ENCODE peak calls at places on chromosomes 12 and 14, in nine cellular contexts. R, U, O, W, S, I, G, Y and D are unnamed samples.

GRCh38 chr14:70086685-70087379 is 101.9 kb downstream of the SLC8A3 start:
- DNase-seq in U (no peak), R (peak), I (no peak), S (peak), Y (peak), O (no peak), W (no peak), G (peak), D (peak)

GRCh38 chr12:105485321-105485910 is 154.9 kb downstream of the C12orf75 start:
- DNase-seq in G (no peak), R (no peak), O (peak), Y (peak), I (peak), U (no peak), S (peak), W (peak), D (peak)

GRCh38 chr14:93683241-93683640 is 105.0 kb downstream of the PRIMA1 start:
- DNase-seq in O (no peak), G (no peak), R (peak), W (no peak), S (no peak), Y (peak), U (no peak), I (no peak), D (no peak)

GRCh38 chr14:50773632-50774541 is 57.1 kb downstream of the NIN start:
- DNase-seq in Y (peak), U (no peak), G (peak), R (no peak), S (peak), W (no peak), I (no peak), O (peak), D (peak)

GRCh38 chr12:51351913-51352532 is 5.5 kb upstream of the CELA1 start:
- DNase-seq in O (no peak), Y (peak), R (peak), S (peak), W (peak), G (peak), U (peak), I (no peak), D (no peak)

GRCh38 chr12:127355061-127355820 is 911.7 kb upstream of the TMEM132C start:
- DNase-seq in S (no peak), I (no peak), W (no peak), U (no peak), R (no peak), O (no peak), Y (peak), G (no peak), D (no peak)

GRCh38 chr12:19744760-19745218 is 305.5 kb downstream of the AEBP2 start:
- DNase-seq in O (no peak), U (no peak), R (no peak), S (peak), Y (no peak), G (no peak), I (no peak), W (peak), D (no peak)

GRCh38 chr12:57046947-57047890 is 2.7 kb downstream of the MYO1A start:
- DNase-seq in S (no peak), I (no peak), O (no peak), W (no peak), Y (no peak), G (no peak), U (no peak), R (no peak), D (no peak)

GRCh38 chr14:46147486-46147885 is 504.1 kb downstream of the RPL10L start:
- DNase-seq in Y (no peak), U (no peak), I (no peak), S (no peak), G (no peak), W (no peak), O (no peak), R (no peak), D (no peak)

GRCh38 chr12:58414398-58414871 is 473.1 kb downstream of the ATP23 start:
- DNase-seq in R (no peak), U (no peak), I (no peak), S (peak), O (no peak), W (no peak), G (no peak), Y (peak), D (no peak)

GRCh38 chr14:58663494-58664111 is 25.8 kb downstream of the DACT1 start:
- DNase-seq in S (peak), O (no peak), G (peak), R (no peak), W (no peak), Y (peak), I (no peak), U (no peak), D (no peak)

GRCh38 chr12:132423251-132424117 is 66.5 kb upstream of the FBRSL1 start:
- DNase-seq in O (no peak), W (no peak), I (no peak), R (no peak), G (no peak), U (no peak), Y (peak), S (no peak), D (no peak)

GRCh38 chr14:53365516-53366130 is 212.5 kb upstream of the DDHD1 start:
- DNase-seq in W (no peak), S (peak), G (no peak), R (no peak), Y (no peak), O (no peak), U (no peak), I (no peak), D (no peak)

GRCh38 chr12:91215940-91216454 is 33.4 kb upstream of the DCN start:
- DNase-seq in G (no peak), S (no peak), U (no peak), W (no peak), Y (peak), R (no peak), I (no peak), O (no peak), D (no peak)

GRCh38 chr14:92105073-92105844 is 1.1 kb downstream of the ATXN3 start:
- DNase-seq in Y (no peak), S (peak), R (no peak), G (no peak), I (no peak), O (no peak), U (no peak), W (no peak), D (no peak)

GRCh38 chr14:88613552-88614010 is 50.7 kb downstream of the ZC3H14 start:
- DNase-seq in W (no peak), I (no peak), R (no peak), O (no peak), G (no peak), Y (peak), U (no peak), S (peak), D (no peak)

GRCh38 chr14:37093364-37093763 is 79.0 kb downstream of the SLC25A21 start:
- DNase-seq in Y (no peak), S (no peak), W (no peak), O (no peak), I (no peak), U (no peak), G (no peak), R (no peak), D (no peak)

GRCh38 chr14:102517412-102518062 is 8.0 kb upstream of the ANKRD9 start:
- DNase-seq in R (no peak), G (peak), U (no peak), W (no peak), S (no peak), O (no peak), Y (peak), I (no peak), D (no peak)

GRCh38 chr12:56900583-56900982 is 33.6 kb downstream of the SDR9C7 start:
- DNase-seq in W (no peak), G (no peak), U (no peak), O (no peak), S (peak), R (peak), I (no peak), Y (peak), D (no peak)

GRCh38 chr12:51888316-51889215 is 663 bp downstream of the ANKRD33 start:
- DNase-seq in O (peak), W (no peak), I (no peak), G (no peak), Y (no peak), U (no peak), S (no peak), R (no peak), D (no peak)

GRCh38 chr12:56724660-56724988 is 475 bp downstream of the NACA start:
- DNase-seq in S (no peak), G (no peak), R (no peak), W (peak), I (no peak), U (no peak), O (no peak), Y (peak), D (no peak)

GRCh38 chr12:56206373-56207166 is 15.2 kb downstream of the RNF41 start:
- DNase-seq in Y (peak), S (peak), W (peak), G (peak), O (no peak), U (no peak), I (peak), R (no peak), D (peak)

GRCh38 chr14:92475451-92476187 is 38.0 kb upstream of the RIN3 start:
- DNase-seq in W (peak), O (peak), U (no peak), R (no peak), G (peak), I (no peak), S (peak), Y (peak), D (peak)

GRCh38 chr14:47993883-47994282 is 318.5 kb upstream of the MDGA2 start:
- DNase-seq in U (no peak), S (no peak), O (no peak), I (no peak), R (no peak), Y (no peak), G (no peak), W (no peak), D (no peak)

GRCh38 chr14:68020999-68021663 is 201.6 kb downstream of the RAD51B start:
- DNase-seq in G (no peak), U (no peak), S (no peak), W (no peak), R (no peak), I (no peak), Y (no peak), O (no peak), D (no peak)

GRCh38 chr12:96194901-96195844 is 998 bp downstream of the ELK3 start:
- DNase-seq in R (peak), O (no peak), S (peak), W (no peak), I (peak), G (peak), U (peak), Y (peak), D (peak)

GRCh38 chr12:57765003-57765697 is 1.7 kb downstream of the CYP27B1 start:
- DNase-seq in I (no peak), S (peak), U (no peak), O (peak), G (peak), R (no peak), W (no peak), Y (peak), D (peak)

GRCh38 chr12:69523433-69524330 is 53.5 kb downstream of the FRS2 start:
- DNase-seq in U (no peak), Y (no peak), O (no peak), I (no peak), R (no peak), S (no peak), W (no peak), G (no peak), D (peak)

GRCh38 chr14:99755629-99756603 is 37.3 kb upstream of the EML1 start:
- DNase-seq in U (no peak), G (peak), Y (peak), I (peak), S (peak), O (no peak), R (no peak), W (peak), D (peak)

GRCh38 chr12:12979731-12980259 is 20.3 kb downstream of the HEBP1 start:
- DNase-seq in S (peak), R (no peak), W (peak), G (no peak), I (peak), O (no peak), U (no peak), Y (peak), D (no peak)

GRCh38 chr14:69768873-69769272 is 1.9 kb downstream of the SRSF5 start:
- DNase-seq in W (no peak), R (no peak), I (no peak), U (no peak), O (no peak), G (no peak), S (no peak), Y (no peak), D (no peak)

GRCh38 chr12:28267920-28268680 is 77.8 kb downstream of the CCDC91 start:
- DNase-seq in U (no peak), I (no peak), G (no peak), R (no peak), Y (no peak), W (no peak), O (no peak), S (no peak), D (no peak)

GRCh38 chr12:53972152-53972702 is 699 bp upstream of the HOXC11 start:
- DNase-seq in I (no peak), W (no peak), U (no peak), G (no peak), R (no peak), S (no peak), O (peak), Y (peak), D (peak)

DNA sequence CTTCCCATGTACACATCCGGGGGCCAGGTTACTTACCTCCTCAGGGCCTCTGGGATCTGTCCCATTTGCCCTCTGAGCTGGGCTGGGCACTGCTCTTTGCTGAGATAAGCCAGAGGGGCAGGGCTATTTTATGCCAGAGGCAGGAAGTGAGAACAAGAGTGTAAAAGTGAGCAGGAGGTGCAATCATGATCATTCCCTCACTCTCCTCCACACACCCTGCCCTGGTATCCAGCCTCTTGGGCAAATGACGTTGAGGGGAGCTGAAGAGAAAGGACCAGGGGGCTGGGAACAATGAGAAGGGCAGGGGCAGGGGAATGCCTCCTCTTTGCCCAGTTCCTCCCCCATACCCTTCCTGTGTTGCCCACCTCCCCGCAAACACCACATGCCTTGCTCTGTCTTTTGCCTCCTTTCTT is 4.2 kb downstream of the LPAR5 start:
- DNase-seq in Y (no peak), U (no peak), W (no peak), S (no peak), R (no peak), I (no peak), O (no peak), G (peak), D (no peak)
- H3K4me3 ChIP-seq in Y (no peak), U (peak), W (peak), S (no peak), R (no peak), I (no peak), O (no peak), G (peak), D (no peak)

DNA sequence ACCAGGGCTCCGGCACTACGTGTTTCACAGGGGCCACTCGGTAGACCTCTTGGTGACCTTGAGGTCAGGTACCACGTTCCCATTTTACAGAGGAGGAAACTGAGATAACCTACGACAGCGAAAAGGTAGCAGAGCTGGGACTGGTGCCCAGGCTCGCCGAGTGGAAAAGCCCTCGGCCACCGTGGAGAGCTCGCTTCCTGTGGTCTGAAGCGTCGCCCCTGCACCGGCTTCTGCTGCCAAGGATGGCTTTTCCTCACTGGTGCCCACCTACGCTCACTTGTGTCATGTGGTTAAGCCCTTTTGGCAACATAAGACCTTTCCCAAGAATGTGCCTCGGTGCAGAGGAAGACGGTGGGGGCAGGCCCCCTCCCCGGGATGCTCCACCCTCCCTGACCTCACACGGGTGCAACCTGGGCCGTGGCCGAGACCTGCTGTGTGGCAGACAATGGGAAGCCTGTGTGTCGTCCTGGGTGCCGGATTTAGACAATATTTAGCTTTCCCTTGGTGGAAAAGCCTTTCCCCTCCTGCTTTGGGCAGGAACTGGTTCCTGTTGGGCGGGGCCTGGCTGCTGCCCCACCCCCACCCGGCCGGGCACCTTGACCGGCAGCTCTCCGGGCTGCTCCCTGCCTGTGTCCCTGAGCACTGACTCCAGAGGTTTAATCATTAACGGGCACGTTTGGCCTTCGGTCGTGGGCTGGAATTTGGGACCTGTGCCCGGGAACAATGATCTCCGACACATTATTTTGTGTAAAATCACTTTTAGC is 32.4 kb upstream of the PPP1R13B start:
- DNase-seq in R (no peak), S (peak), O (no peak), Y (peak), I (peak), G (peak), W (peak), U (no peak), D (peak)
- H3K4me3 ChIP-seq in R (peak), S (no peak), O (no peak), Y (peak), I (no peak), G (peak), W (peak), U (peak), D (peak)

GRCh38 chr14:63224196-63224595 is 20.0 kb downstream of the RHOJ start:
- DNase-seq in O (no peak), G (no peak), Y (no peak), I (no peak), U (no peak), R (no peak), W (no peak), S (peak), D (no peak)
- H3K4me3 ChIP-seq in O (no peak), G (no peak), Y (no peak), I (no peak), U (no peak), R (no peak), W (no peak), S (no peak), D (no peak)

DNA sequence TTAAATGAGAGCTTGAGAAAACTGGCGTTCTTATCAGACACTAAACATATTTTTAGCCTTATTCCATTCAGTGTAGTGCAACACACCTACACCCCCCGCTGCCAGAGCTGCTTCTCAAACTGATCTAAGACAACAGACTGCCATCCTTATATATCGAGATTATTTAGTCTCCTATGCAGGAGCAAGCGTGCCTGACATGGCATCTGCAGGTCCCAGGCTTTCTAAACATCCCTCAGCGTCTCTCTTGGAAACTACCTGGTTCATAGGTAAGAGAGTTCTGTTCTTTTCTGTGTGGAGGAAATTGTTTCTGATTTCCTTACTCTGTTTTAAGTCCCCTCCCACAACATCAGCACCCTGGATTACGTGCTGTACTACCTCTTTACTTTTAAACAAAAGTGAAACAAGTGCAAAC is 117.1 kb upstream of the PTPRB start:
- DNase-seq in O (no peak), R (no peak), Y (peak), S (no peak), W (no peak), G (peak), U (no peak), I (no peak), D (no peak)
- H3K4me3 ChIP-seq in O (no peak), R (peak), Y (peak), S (no peak), W (no peak), G (peak), U (no peak), I (peak), D (no peak)